ENCODE peak calls at places on chromosomes 1 and 21, in six cellular contexts. Z is caudate nucleus, N is astrocyte of the cerebellum, O is AG09309, W is fibroblast of villous mesenchyme, V is NCI-H526. Q is an unnamed sample.

GRCh38 chr1:206032356-206033140 is 8.9 kb upstream of the CTSE start:
- DNase-seq in N (no peak), Z (no peak), W (no peak), O (no peak), V (no peak), Q (no peak)

GRCh38 chr1:156885314-156885713 is 8.2 kb upstream of the PEAR1 start:
- DNase-seq in V (no peak), Z (no peak), O (no peak), W (no peak), N (no peak), Q (no peak)

GRCh38 chr1:215133532-215133931 is 51.0 kb downstream of the KCNK2 start:
- DNase-seq in O (no peak), Z (no peak), W (no peak), N (no peak), V (no peak), Q (no peak)

GRCh38 chr1:162605225-162605927 is 26.9 kb upstream of the DDR2 start:
- DNase-seq in Z (no peak), V (no peak), W (peak; percentile 93), N (peak; percentile 82), O (peak; percentile 86), Q (peak; percentile 48)

GRCh38 chr1:38029725-38030511 is 16.7 kb downstream of the POU3F1 start:
- DNase-seq in O (no peak), V (no peak), N (no peak), W (peak; percentile 83), Z (no peak), Q (peak; percentile 50)

GRCh38 chr1:247111259-247111635 is 7.1 kb upstream of the ZNF669 start:
- DNase-seq in W (no peak), V (peak; percentile 19), Z (no peak), O (no peak), N (no peak), Q (no peak)

GRCh38 chr1:232952514-232953175 is 2.2 kb downstream of the NTPCR start:
- DNase-seq in Z (no peak), O (no peak), V (peak; percentile 81), W (peak; percentile 40), N (no peak), Q (no peak)

GRCh38 chr1:155304558-155305063 is 3.4 kb upstream of the PKLR start:
- DNase-seq in Z (no peak), V (no peak), W (no peak), O (no peak), N (no peak), Q (no peak)

GRCh38 chr21:15679630-15680029 is 50.2 kb upstream of the USP25 start:
- DNase-seq in Z (no peak), W (no peak), O (no peak), V (no peak), N (no peak), Q (no peak)

GRCh38 chr21:42724226-42724920 is 71.0 kb downstream of the PDE9A start:
- DNase-seq in W (peak; percentile 94), N (peak; percentile 81), Z (no peak), O (peak; percentile 73), V (no peak), Q (peak; percentile 93)

GRCh38 chr1:167294528-167294927 is 73.8 kb downstream of the POU2F1 start:
- DNase-seq in O (no peak), W (peak; percentile 6), V (no peak), Z (no peak), N (peak; percentile 34), Q (no peak)

Q was measured in kidney epithelial cell.